ENCODE peak calls at places on chromosomes 1 and 21, in eight cellular contexts. G is AG10803, P is uterus, K is stomach, N is choroid plexus epithelial cell, M is A549, O is endothelial cell, V is coronary artery. F is an unnamed sample.

GRCh38 chr1:204809488-204809887 is 61.2 kb upstream of the NFASC start:
- DNase-seq in G (no peak), P (no peak), K (no peak), N (no peak), M (no peak), O (no peak), V (no peak), F (no peak)

GRCh38 chr1:2559509-2560298 is 3.5 kb downstream of the TNFRSF14 start:
- DNase-seq in G (no peak), P (no peak), K (no peak), N (no peak), M (no peak), O (no peak), V (no peak), F (no peak)

GRCh38 chr1:19166066-19166465 is 44.0 kb downstream of the UBR4 start:
- DNase-seq in G (no peak), P (no peak), K (no peak), N (peak), M (no peak), O (no peak), V (no peak), F (no peak)

GRCh38 chr1:230570724-230571390 is 71.4 kb upstream of the COG2 start:
- DNase-seq in G (no peak), P (no peak), K (no peak), N (peak), M (no peak), O (no peak), V (no peak), F (no peak)

GRCh38 chr1:53324321-53324720 is 3.5 kb downstream of the LRP8 start:
- DNase-seq in G (no peak), P (no peak), K (peak), N (no peak), M (no peak), O (no peak), V (no peak), F (no peak)

GRCh38 chr1:164673584-164674214 is 114.7 kb downstream of the PBX1 start:
- DNase-seq in G (no peak), P (no peak), K (no peak), N (no peak), M (peak), O (peak), V (no peak), F (no peak)

GRCh38 chr21:31410763-31411278 is 66.8 kb upstream of the TIAM1 start:
- DNase-seq in G (no peak), P (no peak), K (no peak), N (no peak), M (no peak), O (no peak), V (no peak), F (no peak)

GRCh38 chr1:53249706-53250105 is 11.4 kb upstream of the MAGOH start:
- DNase-seq in G (peak), P (no peak), K (no peak), N (no peak), M (no peak), O (no peak), V (no peak), F (no peak)

GRCh38 chr21:42732033-42732410 is 78.6 kb downstream of the PDE9A start:
- DNase-seq in G (no peak), P (no peak), K (no peak), N (no peak), M (no peak), O (no peak), V (peak), F (no peak)

GRCh38 chr1:31573261-31573660 is 3.1 kb upstream of the TINAGL1 start:
- DNase-seq in G (no peak), P (no peak), K (no peak), N (no peak), M (no peak), O (no peak), V (no peak), F (peak)

GRCh38 chr1:74468982-74469603 is 43.3 kb downstream of the LRRC53 start:
- DNase-seq in G (peak), P (no peak), K (no peak), N (peak), M (peak), O (no peak), V (no peak), F (no peak)

GRCh38 chr1:167137285-167138192 is 43.7 kb downstream of the STYXL2 start:
- DNase-seq in G (no peak), P (no peak), K (no peak), N (no peak), M (no peak), O (no peak), V (no peak), F (no peak)

GRCh38 chr1:41045740-41046139 is 24.2 kb upstream of the SLFNL1 start:
- DNase-seq in G (peak), P (peak), K (peak), N (peak), M (no peak), O (no peak), V (peak), F (no peak)

GRCh38 chr1:22318279-22318983 is 133.2 kb upstream of the ZBTB40 start:
- DNase-seq in G (no peak), P (no peak), K (no peak), N (no peak), M (no peak), O (peak), V (no peak), F (peak)

GRCh38 chr21:14750041-14750440 is 203.9 kb upstream of the SAMSN1 start:
- DNase-seq in G (no peak), P (no peak), K (no peak), N (no peak), M (no peak), O (no peak), V (no peak), F (no peak)

GRCh38 chr1:225838793-225839192 is 28.9 kb downstream of the EPHX1 start:
- DNase-seq in G (no peak), P (no peak), K (no peak), N (no peak), M (no peak), O (no peak), V (no peak), F (no peak)

GRCh38 chr1:48055854-48056253 is 58.7 kb upstream of the TRABD2B start:
- DNase-seq in G (no peak), P (no peak), K (no peak), N (no peak), M (no peak), O (no peak), V (no peak), F (no peak)

GRCh38 chr1:245788886-245789285 is 634.1 kb downstream of the KIF26B start:
- DNase-seq in G (no peak), P (no peak), K (no peak), N (no peak), M (no peak), O (no peak), V (no peak), F (no peak)

GRCh38 chr1:194184974-194185373 is 998.6 kb upstream of the B3GALT2 start:
- DNase-seq in G (no peak), P (no peak), K (no peak), N (no peak), M (no peak), O (no peak), V (no peak), F (no peak)

GRCh38 chr1:87061742-87062156 is 147.3 kb downstream of the HS2ST1 start:
- DNase-seq in G (peak), P (no peak), K (no peak), N (no peak), M (no peak), O (no peak), V (no peak), F (no peak)

GRCh38 chr1:86687595-86687994 is 16.8 kb upstream of the SH3GLB1 start:
- DNase-seq in G (no peak), P (no peak), K (no peak), N (peak), M (no peak), O (no peak), V (no peak), F (no peak)

GRCh38 chr1:18697541-18697940 is 66.9 kb downstream of the PAX7 start:
- DNase-seq in G (no peak), P (no peak), K (no peak), N (no peak), M (no peak), O (no peak), V (no peak), F (no peak)

GRCh38 chr21:36478941-36479340 is 981 bp downstream of the CLDN14 start:
- DNase-seq in G (peak), P (no peak), K (no peak), N (no peak), M (peak), O (peak), V (no peak), F (no peak)

GRCh38 chr1:112904831-112905227 is 51.2 kb downstream of the SLC16A1 start:
- DNase-seq in G (no peak), P (no peak), K (peak), N (no peak), M (no peak), O (no peak), V (no peak), F (no peak)

GRCh38 chr1:119139393-119139792 is 1.1 kb downstream of the WARS2 start:
- DNase-seq in G (no peak), P (no peak), K (no peak), N (no peak), M (no peak), O (no peak), V (no peak), F (no peak)

GRCh38 chr1:196367838-196368237 is 240.4 kb downstream of the KCNT2 start:
- DNase-seq in G (no peak), P (no peak), K (no peak), N (no peak), M (no peak), O (no peak), V (no peak), F (no peak)

GRCh38 chr21:32112194-32112593 is 166.7 kb downstream of the MIS18A start:
- DNase-seq in G (no peak), P (no peak), K (no peak), N (no peak), M (no peak), O (no peak), V (no peak), F (no peak)

GRCh38 chr1:175154595-175155472 is 37.7 kb downstream of the KIAA0040 start:
- DNase-seq in G (peak), P (peak), K (peak), N (peak), M (peak), O (peak), V (no peak), F (no peak)

GRCh38 chr1:12063141-12064072 is at the start of gene TNFRSF8:
- DNase-seq in G (no peak), P (no peak), K (no peak), N (peak), M (no peak), O (no peak), V (no peak), F (no peak)

GRCh38 chr1:91781371-91781825 is 104.6 kb downstream of the TGFBR3 start:
- DNase-seq in G (peak), P (peak), K (no peak), N (peak), M (no peak), O (no peak), V (no peak), F (no peak)

GRCh38 chr1:235022341-235023196 is 106.1 kb downstream of the TOMM20 start:
- DNase-seq in G (no peak), P (no peak), K (no peak), N (no peak), M (no peak), O (no peak), V (no peak), F (no peak)

GRCh38 chr1:243455760-243456651 is 200.2 kb downstream of the SDCCAG8 start:
- DNase-seq in G (no peak), P (no peak), K (no peak), N (no peak), M (no peak), O (no peak), V (no peak), F (no peak)

GRCh38 chr1:41469706-41470105 is 14.8 kb downstream of the EDN2 start:
- DNase-seq in G (no peak), P (no peak), K (no peak), N (no peak), M (no peak), O (no peak), V (no peak), F (no peak)

GRCh38 chr1:22131875-22132486 is 10.9 kb downstream of the WNT4 start:
- DNase-seq in G (no peak), P (no peak), K (peak), N (no peak), M (peak), O (peak), V (no peak), F (peak)

GRCh38 chr1:178220094-178220493 is 126.2 kb downstream of the RASAL2 start:
- DNase-seq in G (no peak), P (no peak), K (no peak), N (peak), M (no peak), O (no peak), V (no peak), F (no peak)

GRCh38 chr1:100232156-100232555 is 17.5 kb downstream of the DBT start:
- DNase-seq in G (no peak), P (no peak), K (no peak), N (no peak), M (no peak), O (no peak), V (no peak), F (no peak)

GRCh38 chr21:36663033-36663855 is 35.7 kb upstream of the SIM2 start:
- DNase-seq in G (peak), P (no peak), K (no peak), N (peak), M (no peak), O (no peak), V (no peak), F (no peak)

GRCh38 chr21:15011967-15012366 is 52.8 kb downstream of the NRIP1 start:
- DNase-seq in G (no peak), P (no peak), K (no peak), N (no peak), M (no peak), O (no peak), V (no peak), F (no peak)

GRCh38 chr1:161162806-161163205 is 3.4 kb upstream of the PPOX start:
- DNase-seq in G (no peak), P (no peak), K (no peak), N (no peak), M (no peak), O (no peak), V (no peak), F (no peak)

GRCh38 chr1:197321821-197322220 is 53.8 kb downstream of the CRB1 start:
- DNase-seq in G (no peak), P (no peak), K (no peak), N (no peak), M (no peak), O (no peak), V (no peak), F (no peak)

DNA sequence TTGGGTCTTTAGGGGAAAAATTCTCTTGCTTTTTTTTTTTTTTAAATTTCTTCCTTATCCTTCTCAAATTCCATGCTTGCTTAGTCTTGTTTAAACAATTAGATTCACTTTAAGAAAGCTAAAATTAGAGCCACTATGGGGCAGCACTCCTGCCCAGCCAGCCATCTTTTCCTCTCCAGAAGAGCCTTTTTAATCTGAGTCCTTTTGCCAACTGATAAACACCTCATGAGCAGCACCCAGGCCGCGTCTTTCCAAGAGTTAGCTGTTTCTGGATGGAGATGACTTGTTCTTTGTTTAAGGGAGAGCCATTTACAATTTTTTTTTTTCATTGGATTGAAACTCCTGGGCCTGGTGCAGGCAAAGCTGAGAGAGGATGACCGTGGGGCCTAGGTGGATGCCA is 53.3 kb upstream of the TSPAN2 start:
- DNase-seq in G (no peak), P (no peak), K (no peak), N (peak), M (no peak), O (no peak), V (no peak), F (no peak)
- TF ChIP-seq CTCF in G (no peak), P (peak), K (no peak), N (peak), M (no peak), O (no peak), V (no peak), F (no peak)

GRCh38 chr1:239802275-239802674 is 289.4 kb upstream of the FMN2 start:
- DNase-seq in G (no peak), P (no peak), K (no peak), N (no peak), M (no peak), O (no peak), V (no peak), F (no peak)
- TF ChIP-seq CTCF in G (no peak), P (no peak), K (no peak), N (no peak), M (no peak), O (no peak), V (no peak), F (no peak)

GRCh38 chr1:64240209-64240608 is 36.8 kb downstream of the UBE2U start:
- DNase-seq in G (peak), P (no peak), K (no peak), N (peak), M (no peak), O (no peak), V (no peak), F (no peak)
- TF ChIP-seq CTCF in G (peak), P (no peak), K (no peak), N (peak), M (no peak), O (no peak), V (no peak), F (no peak)

GRCh38 chr1:209095627-209096595 is 487.6 kb upstream of the CAMK1G start:
- DNase-seq in G (peak), P (no peak), K (no peak), N (peak), M (peak), O (no peak), V (no peak), F (no peak)

DNA sequence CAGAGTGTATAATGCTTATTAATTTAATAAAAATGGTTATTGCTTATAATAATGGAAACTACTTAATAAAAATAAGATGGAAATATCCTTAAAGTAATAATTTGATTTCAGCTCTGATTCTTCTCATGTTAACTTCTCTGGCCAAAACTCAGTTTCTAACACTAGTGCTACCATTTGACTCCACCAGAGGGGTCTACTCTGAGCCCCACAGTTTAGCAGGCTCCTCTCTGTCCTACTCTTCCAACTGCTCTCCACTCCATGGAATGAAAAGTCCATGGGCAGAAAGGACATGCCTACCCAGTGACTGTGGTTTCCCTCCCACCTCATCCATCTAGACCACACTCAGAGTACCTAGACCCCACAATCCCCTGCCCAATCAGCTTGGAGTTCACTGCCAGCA is 489.1 kb upstream of the CAMK1G start:
- DNase-seq in G (no peak), P (no peak), K (no peak), N (no peak), M (no peak), O (no peak), V (no peak), F (no peak)
- TF ChIP-seq CTCF in G (no peak), P (no peak), K (no peak), N (no peak), M (no peak), O (peak), V (no peak), F (peak)

DNA sequence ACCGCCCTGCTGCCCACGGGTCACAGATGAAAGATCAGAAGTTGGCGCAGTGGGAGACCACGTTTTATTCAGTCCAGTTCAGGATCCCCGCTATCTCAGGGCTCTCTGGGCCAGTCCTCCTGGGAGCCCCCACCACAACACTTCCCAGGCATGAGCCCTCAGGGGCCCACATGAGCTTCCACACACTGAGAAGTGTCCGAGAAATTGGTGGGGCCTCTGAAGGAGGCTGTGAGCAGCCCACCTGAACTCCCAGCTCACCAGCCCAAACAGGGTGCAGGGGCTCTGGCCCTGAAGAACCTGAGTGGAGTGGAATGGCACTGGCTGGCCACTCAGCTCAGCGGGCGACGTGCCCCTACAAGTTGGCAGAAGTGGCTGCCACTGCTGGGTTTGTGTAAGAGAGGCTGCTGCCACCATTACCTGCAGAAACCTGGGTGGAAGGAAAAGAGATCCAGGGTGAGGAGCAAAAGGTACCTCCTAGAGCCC is 12.2 kb downstream of the TRIM46 start:
- DNase-seq in G (no peak), P (no peak), K (peak), N (no peak), M (no peak), O (no peak), V (no peak), F (no peak)
- TF ChIP-seq CTCF in G (no peak), P (no peak), K (no peak), N (no peak), M (no peak), O (no peak), V (no peak), F (no peak)

DNA sequence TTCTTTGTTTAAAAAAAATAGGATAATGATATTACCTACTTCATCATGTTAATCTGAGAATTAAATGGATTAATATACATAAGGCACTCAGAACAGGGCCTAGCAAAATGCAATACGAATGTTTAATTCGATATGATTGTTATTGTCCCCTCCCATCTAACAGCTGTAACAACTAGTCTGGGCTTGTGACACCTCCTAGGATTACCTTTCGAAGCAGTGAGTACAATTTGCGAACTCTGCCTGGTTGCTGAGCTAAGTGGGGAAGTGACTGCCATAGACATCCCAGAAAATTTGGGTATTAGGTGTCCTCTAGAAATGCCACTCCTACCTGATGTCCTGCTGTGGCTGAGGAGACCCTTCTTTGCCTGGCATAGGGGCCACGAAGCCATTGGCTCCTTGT is 3.0 kb downstream of the RASSF5 start:
- DNase-seq in G (no peak), P (no peak), K (no peak), N (no peak), M (no peak), O (no peak), V (no peak), F (no peak)
- TF ChIP-seq CTCF in G (no peak), P (no peak), K (no peak), N (no peak), M (no peak), O (no peak), V (no peak), F (no peak)